ENCODE peak calls at places on chromosomes 3 and 15, in four cellular contexts. One of them, this sample, is unnamed.
A peak's percentile ranks its signal among the peaks of the same experiment; 100 is the strongest.

GRCh38 chr3:186452517-186452916 is 90.5 kb upstream of the DGKG start:
- DNase-seq in transverse colon: no peak
- DNase-seq in suprapubic skin: no peak
- DNase-seq in H1: no peak
- DNase-seq in this sample: no peak

GRCh38 chr15:101046826-101047225 is 127.7 kb downstream of the LRRK1 start:
- DNase-seq in suprapubic skin: peak; percentile 32
- DNase-seq in transverse colon: peak; percentile 2
- DNase-seq in H1: no peak
- DNase-seq in this sample: no peak

GRCh38 chr3:33184863-33185262 is 33.7 kb downstream of the SUSD5 start:
- DNase-seq in transverse colon: no peak
- DNase-seq in H1: no peak
- DNase-seq in suprapubic skin: no peak
- DNase-seq in this sample: no peak

GRCh38 chr15:26628071-26628470 is 144.8 kb downstream of the GABRB3 start:
- DNase-seq in H1: no peak
- DNase-seq in transverse colon: no peak
- DNase-seq in suprapubic skin: no peak
- DNase-seq in this sample: no peak

GRCh38 chr3:126510323-126510910 is 7.2 kb downstream of the UROC1 start:
- DNase-seq in transverse colon: no peak
- DNase-seq in suprapubic skin: no peak
- DNase-seq in H1: no peak
- DNase-seq in this sample: no peak

GRCh38 chr3:165852150-165852549 is 14.9 kb upstream of the BCHE start:
- DNase-seq in transverse colon: no peak
- DNase-seq in suprapubic skin: no peak
- DNase-seq in H1: no peak
- DNase-seq in this sample: no peak

GRCh38 chr3:160006282-160007163 is 17.9 kb downstream of the IL12A start:
- DNase-seq in H1: no peak
- DNase-seq in transverse colon: peak; percentile 61
- DNase-seq in suprapubic skin: no peak
- DNase-seq in this sample: no peak

GRCh38 chr3:172647823-172648222 is 63.0 kb downstream of the NCEH1 start:
- DNase-seq in suprapubic skin: no peak
- DNase-seq in H1: no peak
- DNase-seq in transverse colon: no peak
- DNase-seq in this sample: no peak

GRCh38 chr3:65927576-65927975 is 111.1 kb downstream of the MAGI1 start:
- DNase-seq in H1: no peak
- DNase-seq in transverse colon: no peak
- DNase-seq in suprapubic skin: no peak
- DNase-seq in this sample: no peak

GRCh38 chr3:109257269-109257668 is 59.0 kb downstream of the DPPA2 start:
- DNase-seq in H1: no peak
- DNase-seq in transverse colon: no peak
- DNase-seq in suprapubic skin: no peak
- DNase-seq in this sample: no peak

GRCh38 chr15:62636823-62637320 is 405.7 kb upstream of the TPM1 start:
- DNase-seq in H1: no peak
- DNase-seq in suprapubic skin: no peak
- DNase-seq in transverse colon: no peak
- DNase-seq in this sample: no peak

GRCh38 chr3:30970183-30970582 is 75.7 kb upstream of the GADL1 start:
- DNase-seq in suprapubic skin: no peak
- DNase-seq in H1: no peak
- DNase-seq in transverse colon: no peak
- DNase-seq in this sample: no peak

GRCh38 chr3:52447512-52448355 is 2.8 kb upstream of the SEMA3G start:
- DNase-seq in H1: no peak
- DNase-seq in suprapubic skin: no peak
- DNase-seq in transverse colon: no peak
- DNase-seq in this sample: no peak

GRCh38 chr3:143358155-143358792 is 238.7 kb downstream of the CHST2 start:
- DNase-seq in transverse colon: no peak
- DNase-seq in suprapubic skin: no peak
- DNase-seq in H1: no peak
- DNase-seq in this sample: no peak

GRCh38 chr3:162165346-162165745 is 668.7 kb downstream of the OTOL1 start:
- DNase-seq in H1: no peak
- DNase-seq in transverse colon: no peak
- DNase-seq in suprapubic skin: no peak
- DNase-seq in this sample: no peak

GRCh38 chr3:82938821-82939328 is 1177.4 kb upstream of the GBE1 start:
- DNase-seq in H1: no peak
- DNase-seq in suprapubic skin: peak; percentile 67
- DNase-seq in transverse colon: peak; percentile 6
- DNase-seq in this sample: no peak

GRCh38 chr3:42345811-42346210 is 64.6 kb downstream of the LYZL4 start:
- DNase-seq in transverse colon: no peak
- DNase-seq in H1: no peak
- DNase-seq in suprapubic skin: no peak
- DNase-seq in this sample: no peak

GRCh38 chr3:39127296-39127906 is 19.9 kb downstream of the TTC21A start:
- DNase-seq in suprapubic skin: no peak
- DNase-seq in H1: no peak
- DNase-seq in transverse colon: no peak
- DNase-seq in this sample: no peak

GRCh38 chr3:41148901-41149300 is 50.4 kb upstream of the CTNNB1 start:
- DNase-seq in transverse colon: no peak
- DNase-seq in suprapubic skin: peak; percentile 23
- DNase-seq in H1: no peak
- DNase-seq in this sample: no peak

GRCh38 chr3:179768080-179768479 is 115.2 kb downstream of the USP13 start:
- DNase-seq in H1: no peak
- DNase-seq in suprapubic skin: no peak
- DNase-seq in transverse colon: peak; percentile 13
- DNase-seq in this sample: no peak

GRCh38 chr3:111690242-111690641 is 95.1 kb upstream of the ZBED2 start:
- DNase-seq in transverse colon: no peak
- DNase-seq in H1: no peak
- DNase-seq in suprapubic skin: no peak
- DNase-seq in this sample: no peak

GRCh38 chr15:63181658-63182057 is 7.7 kb upstream of the RAB8B start:
- DNase-seq in suprapubic skin: no peak
- DNase-seq in H1: no peak
- DNase-seq in transverse colon: no peak
- DNase-seq in this sample: no peak

GRCh38 chr15:52336530-52336929 is 40.9 kb upstream of the MYO5C start:
- DNase-seq in suprapubic skin: no peak
- DNase-seq in H1: no peak
- DNase-seq in transverse colon: peak; percentile 38
- DNase-seq in this sample: no peak

GRCh38 chr3:168044049-168044448 is 51.7 kb downstream of the GOLIM4 start:
- DNase-seq in transverse colon: no peak
- DNase-seq in H1: no peak
- DNase-seq in suprapubic skin: no peak
- DNase-seq in this sample: no peak

GRCh38 chr3:127853681-127854080 is 31.4 kb upstream of the MGLL start:
- DNase-seq in H1: no peak
- DNase-seq in suprapubic skin: no peak
- DNase-seq in transverse colon: peak; percentile 12
- DNase-seq in this sample: no peak

GRCh38 chr3:60992395-60992794 is 258.9 kb downstream of the FHIT start:
- DNase-seq in suprapubic skin: no peak
- DNase-seq in transverse colon: no peak
- DNase-seq in H1: no peak
- DNase-seq in this sample: no peak

GRCh38 chr15:69145694-69146492 is 14.5 kb upstream of the GLCE start:
- DNase-seq in H1: no peak
- DNase-seq in suprapubic skin: no peak
- DNase-seq in transverse colon: no peak
- DNase-seq in this sample: no peak

GRCh38 chr3:178244653-178245384 is 291.4 kb upstream of the KCNMB2 start:
- DNase-seq in transverse colon: no peak
- DNase-seq in suprapubic skin: no peak
- DNase-seq in H1: no peak
- DNase-seq in this sample: no peak

GRCh38 chr15:89446260-89446891 is 50.0 kb downstream of the RHCG start:
- DNase-seq in H1: no peak
- DNase-seq in suprapubic skin: no peak
- DNase-seq in transverse colon: no peak
- DNase-seq in this sample: no peak

GRCh38 chr3:14298991-14299555 is 103.3 kb upstream of the SLC6A6 start:
- DNase-seq in H1: no peak
- DNase-seq in transverse colon: no peak
- DNase-seq in suprapubic skin: no peak
- DNase-seq in this sample: no peak
- TF ChIP-seq POLR2AphosphoS5 in H1: no peak
- TF ChIP-seq POLR2AphosphoS5 in transverse colon: no peak
- TF ChIP-seq POLR2AphosphoS5 in suprapubic skin: no peak
- TF ChIP-seq POLR2AphosphoS5 in this sample: no peak

DNA sequence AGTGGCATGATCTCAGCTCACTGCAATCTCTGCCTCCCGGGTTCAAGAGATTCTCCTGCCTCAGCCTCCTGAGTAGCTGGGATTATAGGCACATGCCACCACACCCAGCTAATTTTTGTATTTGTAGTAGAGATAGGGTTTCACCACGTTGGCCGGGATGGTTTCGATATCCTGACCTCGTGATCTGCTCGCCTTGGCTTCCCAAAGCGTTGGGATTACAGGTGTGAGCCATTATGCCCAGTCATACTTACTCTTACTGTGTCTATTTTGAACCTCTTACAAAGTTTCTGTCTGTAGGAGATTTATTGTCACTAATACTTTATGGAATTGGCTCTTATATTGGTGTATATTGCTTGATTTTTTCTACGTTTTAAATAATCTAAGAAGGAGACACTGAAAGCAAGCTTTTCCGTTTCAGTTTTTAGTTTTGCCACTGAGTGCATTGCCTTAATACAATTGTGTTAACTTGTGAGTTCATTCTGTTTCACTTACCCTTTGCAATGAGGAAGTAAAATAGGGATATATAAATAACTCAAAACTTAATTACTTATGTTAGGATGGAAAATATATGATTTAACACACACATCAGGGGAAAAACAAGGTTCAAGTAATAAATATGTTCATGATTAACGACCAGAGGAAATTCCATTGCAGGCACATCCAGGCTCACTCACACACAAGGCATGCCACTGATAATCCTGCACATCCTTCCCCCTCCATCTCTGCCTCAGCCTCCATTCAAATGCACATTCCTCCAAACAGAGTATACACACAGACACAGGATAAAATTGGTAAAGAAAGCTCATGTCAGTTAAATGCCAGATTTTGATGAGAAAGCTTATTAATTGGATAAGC is 279.3 kb upstream of the RASGRP1 start:
- DNase-seq in H1: no peak
- DNase-seq in transverse colon: no peak
- DNase-seq in suprapubic skin: no peak
- DNase-seq in this sample: no peak
- TF ChIP-seq POLR2A in H1: no peak
- TF ChIP-seq POLR2A in transverse colon: no peak
- TF ChIP-seq POLR2A in suprapubic skin: no peak
- TF ChIP-seq POLR2A in this sample: no peak

GRCh38 chr3:67335813-67336212 is 318.6 kb downstream of the SUCLG2 start:
- DNase-seq in H1: no peak
- DNase-seq in transverse colon: no peak
- DNase-seq in suprapubic skin: no peak
- DNase-seq in this sample: no peak
- TF ChIP-seq POLR2AphosphoS5 in H1: no peak
- TF ChIP-seq POLR2AphosphoS5 in transverse colon: no peak
- TF ChIP-seq POLR2AphosphoS5 in suprapubic skin: no peak
- TF ChIP-seq POLR2AphosphoS5 in this sample: no peak

GRCh38 chr3:170467560-170467959 is 48.9 kb downstream of the CLDN11 start:
- DNase-seq in transverse colon: no peak
- DNase-seq in suprapubic skin: no peak
- DNase-seq in H1: no peak
- DNase-seq in this sample: no peak

GRCh38 chr3:170463011-170463410 is 44.3 kb downstream of the CLDN11 start:
- DNase-seq in transverse colon: no peak
- DNase-seq in suprapubic skin: no peak
- DNase-seq in H1: no peak
- DNase-seq in this sample: no peak

GRCh38 chr3:170467007-170467406 is 48.3 kb downstream of the CLDN11 start:
- DNase-seq in transverse colon: no peak
- DNase-seq in H1: no peak
- DNase-seq in suprapubic skin: no peak
- DNase-seq in this sample: no peak

GRCh38 chr3:170469151-170470062 is 50.7 kb downstream of the CLDN11 start:
- DNase-seq in suprapubic skin: no peak
- DNase-seq in H1: no peak
- DNase-seq in transverse colon: no peak
- DNase-seq in this sample: no peak

DNA sequence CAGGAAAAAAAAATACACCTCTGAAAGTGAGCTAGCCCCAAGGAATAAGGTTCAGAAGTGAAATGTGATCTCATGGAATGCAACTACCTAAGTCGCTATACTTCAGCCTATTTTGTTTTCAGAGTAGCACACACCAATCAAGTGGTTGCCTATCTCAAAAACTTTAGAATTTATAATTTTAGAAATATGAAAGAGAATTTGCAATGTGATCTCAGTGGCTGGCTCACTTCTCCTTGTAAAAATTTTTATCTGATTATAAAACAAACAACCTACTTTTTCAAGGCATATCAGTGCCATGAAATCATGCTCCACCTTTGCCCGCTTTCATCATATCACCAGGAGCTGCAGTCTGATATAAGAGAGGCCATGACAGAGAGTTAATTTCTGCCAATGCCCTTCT is 47.3 kb downstream of the CLDN11 start:
- DNase-seq in H1: no peak
- DNase-seq in suprapubic skin: no peak
- DNase-seq in transverse colon: no peak
- DNase-seq in this sample: no peak
- TF ChIP-seq POLR2A in H1: no peak
- TF ChIP-seq POLR2A in suprapubic skin: no peak
- TF ChIP-seq POLR2A in transverse colon: no peak
- TF ChIP-seq POLR2A in this sample: no peak

DNA sequence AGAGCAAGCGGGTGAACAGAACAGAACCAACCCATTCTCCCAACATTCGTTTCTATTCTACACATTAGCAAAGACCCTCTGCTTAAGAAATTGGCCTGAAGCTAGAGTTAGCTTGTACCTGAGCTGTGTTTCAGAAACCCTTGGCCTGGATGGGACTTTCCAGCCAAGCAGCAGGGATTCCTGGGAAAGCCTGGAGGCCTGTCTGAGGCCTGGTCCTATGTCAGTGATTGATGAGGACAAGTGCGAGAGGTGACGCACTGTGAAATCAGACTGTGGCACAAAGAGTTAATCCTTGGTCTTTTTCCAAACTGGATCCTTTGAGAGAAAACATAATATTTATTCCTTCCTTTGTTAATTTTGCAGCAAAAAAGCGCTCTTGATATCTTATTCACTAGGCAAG is 225.1 kb upstream of the ATP11B start:
- DNase-seq in H1: no peak
- DNase-seq in suprapubic skin: no peak
- DNase-seq in transverse colon: no peak
- DNase-seq in this sample: no peak
- TF ChIP-seq POLR2AphosphoS5 in H1: no peak
- TF ChIP-seq POLR2AphosphoS5 in suprapubic skin: no peak
- TF ChIP-seq POLR2AphosphoS5 in transverse colon: no peak
- TF ChIP-seq POLR2AphosphoS5 in this sample: no peak

This sample was measured in GM12891.